ENCODE peak calls at places on chromosomes 3 and 15, in ten cellular contexts. C, Q, N, J, E, R, B, M, Z and H are unnamed samples.

GRCh38 chr15:50107591-50108408 is 11.2 kb downstream of the ATP8B4 start:
- DNase-seq in R (no peak), E (peak; percentile 51), Q (no peak), Z (no peak), B (no peak), J (no peak), C (peak; percentile 64), N (no peak), M (no peak), H (no peak)

GRCh38 chr3:184814214-184814613 is 2.2 kb downstream of the VPS8 start:
- DNase-seq in B (no peak), M (no peak), E (no peak), C (no peak), N (no peak), R (peak; percentile 19), Z (no peak), J (no peak), Q (no peak), H (no peak)

GRCh38 chr3:140545756-140546155 is 132.1 kb upstream of the TRIM42 start:
- DNase-seq in J (no peak), N (no peak), E (no peak), Q (no peak), R (no peak), Z (peak; percentile 45), B (no peak), C (no peak), M (no peak), H (peak; percentile 31)

GRCh38 chr3:107969525-107969924 is 121.3 kb downstream of the CD47 start:
- DNase-seq in M (no peak), E (no peak), Q (no peak), Z (no peak), R (no peak), N (no peak), C (no peak), J (no peak), B (no peak), H (no peak)

GRCh38 chr3:42937334-42937733 is 31.4 kb downstream of the ZNF662 start:
- DNase-seq in Q (no peak), J (no peak), B (no peak), N (no peak), E (no peak), Z (no peak), R (no peak), M (no peak), C (no peak), H (no peak)

GRCh38 chr15:91852741-91853500 is 587 bp upstream of the SLCO3A1 start:
- DNase-seq in M (peak; percentile 66), E (peak; percentile 79), B (peak; percentile 66), Q (no peak), R (peak; percentile 74), J (peak; percentile 76), N (peak; percentile 77), C (peak; percentile 65), Z (peak; percentile 65), H (peak; percentile 41)

GRCh38 chr15:43185161-43186002 is at the start of gene CCNDBP1:
- DNase-seq in Z (peak; percentile 84), B (peak; percentile 97), M (peak; percentile 66), E (peak; percentile 93), R (peak; percentile 68), J (peak; percentile 84), N (peak; percentile 81), Q (peak; percentile 62), C (peak; percentile 97), H (peak; percentile 85)

GRCh38 chr15:25345943-25346342 is 92.9 kb downstream of the UBE3A start:
- DNase-seq in Z (peak; percentile 53), M (peak; percentile 49), J (no peak), N (peak; percentile 52), B (no peak), R (peak; percentile 27), C (no peak), Q (no peak), E (peak; percentile 26), H (peak; percentile 27)

GRCh38 chr3:128969993-128970740 is 23.7 kb downstream of the CFAP92 start:
- DNase-seq in J (peak; percentile 57), M (peak; percentile 65), N (peak; percentile 63), R (peak; percentile 60), Z (peak; percentile 36), E (no peak), C (no peak), Q (no peak), B (peak; percentile 37), H (peak; percentile 48)

GRCh38 chr3:121719423-121719822 is 30.1 kb downstream of the GOLGB1 start:
- DNase-seq in B (no peak), N (no peak), E (no peak), M (no peak), C (no peak), R (no peak), J (no peak), Z (no peak), Q (no peak), H (no peak)

GRCh38 chr3:27368831-27369607 is at the start of gene NEK10:
- DNase-seq in E (peak; percentile 87), N (peak; percentile 94), C (peak; percentile 86), B (peak; percentile 89), Q (peak; percentile 77), R (peak; percentile 87), J (peak; percentile 93), Z (peak; percentile 73), M (peak; percentile 65), H (peak; percentile 91)

GRCh38 chr15:79037848-79038247 is 52.7 kb downstream of the RASGRF1 start:
- DNase-seq in Z (no peak), M (no peak), B (no peak), E (no peak), J (no peak), N (no peak), Q (no peak), R (no peak), C (no peak), H (no peak)

GRCh38 chr3:64398431-64398830 is 173.2 kb upstream of the PRICKLE2 start:
- DNase-seq in Q (peak; percentile 77), B (no peak), E (no peak), J (no peak), N (peak; percentile 22), C (no peak), R (no peak), M (peak; percentile 74), Z (peak; percentile 90), H (peak; percentile 94)

GRCh38 chr3:13288732-13289718 is 131.1 kb downstream of the NUP210 start:
- DNase-seq in B (no peak), N (no peak), R (no peak), M (no peak), E (no peak), C (no peak), Z (no peak), Q (no peak), J (no peak), H (no peak)

GRCh38 chr3:4069796-4070195 is 233.4 kb upstream of the SETMAR start:
- DNase-seq in B (no peak), N (no peak), M (no peak), E (no peak), J (no peak), Z (no peak), Q (no peak), C (no peak), R (no peak), H (no peak)

GRCh38 chr3:79018671-79019136 is 749.1 kb downstream of the ROBO1 start:
- DNase-seq in J (peak; percentile 60), M (peak; percentile 61), R (peak; percentile 70), Q (no peak), E (peak; percentile 47), B (peak; percentile 20), Z (peak; percentile 74), C (peak; percentile 15), N (peak; percentile 83), H (peak; percentile 56)

GRCh38 chr15:30859091-30859874 is 44.4 kb upstream of the FAN1 start:
- DNase-seq in N (peak; percentile 55), C (no peak), M (peak; percentile 46), B (no peak), R (peak; percentile 62), E (no peak), Z (peak; percentile 30), J (no peak), Q (no peak), H (peak; percentile 36)

GRCh38 chr3:16516695-16517481 is 3.4 kb upstream of the RFTN1 start:
- DNase-seq in R (peak; percentile 72), N (peak; percentile 80), B (no peak), C (peak; percentile 76), Q (no peak), J (peak; percentile 69), Z (peak; percentile 74), M (peak; percentile 82), E (peak; percentile 32), H (peak; percentile 78)
- TF ChIP-seq CTCF in R (peak; percentile 56), N (peak; percentile 78), B (peak; percentile 31), C (no peak), Q (peak; percentile 66), J (peak; percentile 54), Z (peak; percentile 84), M (peak; percentile 82), E (no peak), H (peak; percentile 76)

GRCh38 chr3:59573911-59574310 is 524.1 kb upstream of the CFAP20DC start:
- DNase-seq in J (no peak), M (peak; percentile 88), E (peak; percentile 70), N (peak; percentile 86), Q (peak; percentile 21), Z (peak; percentile 94), C (no peak), B (no peak), R (peak; percentile 91), H (peak; percentile 69)
- H3K4me3 ChIP-seq in J (no peak overlapping the region), M (no peak overlapping the region), E (no peak overlapping the region), N (no peak overlapping the region), Q (no peak overlapping the region), Z (no peak overlapping the region), C (no peak overlapping the region), B (no peak overlapping the region), R (no peak overlapping the region), H (no peak overlapping the region)

GRCh38 chr3:55484191-55484644 is 2.9 kb downstream of the WNT5A start:
- DNase-seq in M (no peak), J (peak; percentile 53), B (peak; percentile 49), R (no peak), C (peak; percentile 11), N (no peak), Z (no peak), Q (no peak), E (no peak), H (peak; percentile 33)

GRCh38 chr3:55483196-55484095 is 3.7 kb downstream of the WNT5A start:
- DNase-seq in M (no peak), C (peak; percentile 12), B (no peak), Q (no peak), Z (no peak), N (no peak), E (no peak), J (no peak), R (no peak), H (peak; percentile 33)

GRCh38 chr3:55481067-55481917 is 5.8 kb downstream of the WNT5A start:
- DNase-seq in B (peak; percentile 38), Q (no peak), R (peak; percentile 69), N (peak; percentile 53), M (no peak), Z (peak; percentile 94), J (peak; percentile 62), C (no peak), E (no peak), H (peak; percentile 88)

GRCh38 chr3:55482496-55483195 is 4.5 kb downstream of the WNT5A start:
- DNase-seq in R (no peak), M (no peak), Z (peak; percentile 64), N (no peak), C (peak; percentile 31), J (peak; percentile 48), E (no peak), Q (no peak), B (peak; percentile 31), H (peak; percentile 76)

GRCh38 chr3:55481918-55482495 is 5.1 kb downstream of the WNT5A start:
- DNase-seq in Z (peak; percentile 78), C (peak; percentile 37), B (peak; percentile 39), Q (no peak), N (peak; percentile 40), R (peak; percentile 61), J (peak; percentile 61), E (no peak), M (no peak), H (peak; percentile 57)
- TF ChIP-seq CTCF in Z (peak; percentile 32), C (no peak), B (peak; percentile 15), Q (peak; percentile 23), N (peak; percentile 25), R (peak; percentile 34), J (peak; percentile 30), E (no peak), M (peak; percentile 26), H (no peak)

GRCh38 chr15:74791007-74791406 is 9.1 kb downstream of the CSK start:
- DNase-seq in J (no peak), C (no peak), Z (no peak), E (no peak), Q (no peak), M (no peak), R (no peak), B (no peak), N (no peak), H (no peak)
- H3K4me3 ChIP-seq in J (no peak overlapping the region), C (peak overlapping the region; percentile 98), Z (no peak overlapping the region), E (no peak overlapping the region), Q (no peak overlapping the region), M (no peak overlapping the region), R (no peak overlapping the region), B (no peak overlapping the region), N (no peak overlapping the region), H (no peak overlapping the region)